ENCODE peak calls at places on chromosome 13, in five cellular contexts. L is fibroblast of mammary gland, P is EL, I is EH, S is NCI-H345. V is an unnamed sample.
A peak's percentile ranks its signal among the peaks of the same experiment; 100 is the strongest.

GRCh38 chr13:61286148-61286745 is 129.4 kb downstream of the PCDH20 start:
- DNase-seq in L (no peak), P (no peak), I (no peak), S (peak; percentile 20), V (no peak)

GRCh38 chr13:113929628-113930615 is 44.0 kb downstream of the C13orf46 start:
- DNase-seq in L (no peak), P (no peak), I (peak; percentile 15), S (no peak), V (no peak)

GRCh38 chr13:98389319-98389718 is 187.6 kb downstream of the STK24 start:
- DNase-seq in L (peak; percentile 48), P (no peak), I (no peak), S (no peak), V (peak; percentile 71)

GRCh38 chr13:110360598-110360997 is 53.5 kb downstream of the COL4A2 start:
- DNase-seq in L (no peak), P (no peak), I (no peak), S (no peak), V (no peak)

GRCh38 chr13:114296448-114296847 is 15.0 kb downstream of the UPF3A start:
- DNase-seq in L (no peak), P (no peak), I (no peak), S (no peak), V (no peak)

GRCh38 chr13:22073718-22074117 is 402.8 kb downstream of the FGF9 start:
- DNase-seq in L (no peak), P (no peak), I (no peak), S (no peak), V (no peak)

GRCh38 chr13:100833427-100833826 is 158.8 kb upstream of the TMTC4 start:
- DNase-seq in L (no peak), P (no peak), I (no peak), S (no peak), V (no peak)

GRCh38 chr13:59531571-59532091 is 632.1 kb downstream of the DIAPH3 start:
- DNase-seq in L (peak; percentile 45), P (peak; percentile 71), I (peak; percentile 91), S (peak; percentile 86), V (peak; percentile 67)

GRCh38 chr13:36088001-36088400 is 43.2 kb downstream of the DCLK1 start:
- DNase-seq in L (peak; percentile 14), P (no peak), I (no peak), S (no peak), V (no peak)

GRCh38 chr13:75762066-75762937 is 126.2 kb downstream of the LMO7 start:
- DNase-seq in L (peak; percentile 57), P (no peak), I (no peak), S (no peak), V (peak; percentile 73)

GRCh38 chr13:19158526-19158925 is 23.1 kb downstream of the TUBA3C start:
- DNase-seq in L (no peak), P (no peak), I (no peak), S (no peak), V (no peak)

GRCh38 chr13:29935309-29935981 is 85.0 kb upstream of the UBL3 start:
- DNase-seq in L (no peak), P (no peak), I (no peak), S (peak; percentile 76), V (no peak)

GRCh38 chr13:36251528-36251927 is 37.2 kb upstream of the SOHLH2 start:
- DNase-seq in L (peak; percentile 31), P (no peak), I (peak; percentile 2), S (no peak), V (peak; percentile 30)

GRCh38 chr13:97866346-97866745 is 87.1 kb upstream of the IPO5 start:
- DNase-seq in L (no peak), P (no peak), I (no peak), S (no peak), V (no peak)

GRCh38 chr13:49502954-49503353 is 7.2 kb downstream of the PHF11 start:
- DNase-seq in L (peak; percentile 87), P (peak; percentile 43), I (peak; percentile 53), S (no peak), V (peak; percentile 68)

GRCh38 chr13:21690955-21691354 is 20.1 kb downstream of the FGF9 start:
- DNase-seq in L (no peak), P (no peak), I (no peak), S (no peak), V (no peak)

GRCh38 chr13:113763254-113763653 is 4.2 kb downstream of the TMEM255B start:
- DNase-seq in L (no peak), P (no peak), I (no peak), S (no peak), V (no peak)

GRCh38 chr13:48775804-48776203 is 122.1 kb downstream of the CYSLTR2 start:
- DNase-seq in L (peak; percentile 99), P (peak; percentile 98), I (peak; percentile 98), S (no peak), V (peak; percentile 96)

GRCh38 chr13:42574435-42575311 is 721 bp downstream of the TNFSF11 start:
- DNase-seq in L (no peak), P (no peak), I (no peak), S (peak; percentile 9), V (peak; percentile 9)

GRCh38 chr13:29943301-29944085 is 93.1 kb upstream of the UBL3 start:
- DNase-seq in L (no peak), P (no peak), I (no peak), S (no peak), V (no peak)

GRCh38 chr13:99055286-99056073 is 77.6 kb upstream of the DOCK9 start:
- DNase-seq in L (no peak), P (no peak), I (no peak), S (no peak), V (no peak)

GRCh38 chr13:20525144-20525600 is 485 bp downstream of the CRYL1 start:
- DNase-seq in L (peak; percentile 11), P (peak; percentile 15), I (peak; percentile 22), S (no peak), V (peak; percentile 44)

GRCh38 chr13:86892330-86892729 is 778.8 kb upstream of the SLITRK5 start:
- DNase-seq in L (no peak), P (no peak), I (no peak), S (no peak), V (no peak)

GRCh38 chr13:114268344-114269280 is 12.8 kb upstream of the UPF3A start:
- DNase-seq in L (no peak), P (no peak), I (no peak), S (no peak), V (no peak)

GRCh38 chr13:108621421-108621820 is 8.0 kb upstream of the MYO16 start:
- DNase-seq in L (no peak), P (no peak), I (no peak), S (no peak), V (no peak)

GRCh38 chr13:40076765-40077362 is 421.4 kb downstream of the COG6 start:
- DNase-seq in L (no peak), P (no peak), I (no peak), S (no peak), V (no peak)

GRCh38 chr13:48892311-48892710 is 83.4 kb upstream of the FNDC3A start:
- DNase-seq in L (peak; percentile 98), P (peak; percentile 84), I (peak; percentile 85), S (no peak), V (peak; percentile 95)

GRCh38 chr13:108851660-108852059 is 222.2 kb downstream of the MYO16 start:
- DNase-seq in L (no peak), P (no peak), I (no peak), S (no peak), V (no peak)

GRCh38 chr13:48278806-48279205 is 24.7 kb upstream of the RB1 start:
- DNase-seq in L (no peak), P (no peak), I (no peak), S (no peak), V (no peak)

GRCh38 chr13:40401911-40402776 is 264.3 kb downstream of the FOXO1 start:
- DNase-seq in L (peak; percentile 99), P (peak; percentile 97), I (peak; percentile 99), S (no peak), V (peak; percentile 96)

GRCh38 chr13:91155512-91156114 is 191.9 kb upstream of the MIR17HG start:
- DNase-seq in L (no peak), P (no peak), I (no peak), S (no peak), V (no peak)

GRCh38 chr13:101157261-101157660 is 259.0 kb downstream of the NALCN start:
- DNase-seq in L (no peak), P (peak; percentile 31), I (peak; percentile 25), S (no peak), V (peak; percentile 50)

GRCh38 chr13:109113427-109113826 is 484.0 kb downstream of the MYO16 start:
- DNase-seq in L (peak; percentile 33), P (no peak), I (no peak), S (no peak), V (no peak)

GRCh38 chr13:39159393-39159792 is 121.1 kb downstream of the NHLRC3 start:
- DNase-seq in L (no peak), P (no peak), I (no peak), S (peak; percentile 93), V (no peak)

GRCh38 chr13:39684531-39685137 is 29.2 kb downstream of the COG6 start:
- DNase-seq in L (peak; percentile 64), P (peak; percentile 18), I (peak; percentile 51), S (peak; percentile 8), V (peak; percentile 81)